ENCODE peak calls at places on chromosomes 12 and 14, in six cellular contexts. One of them, this sample, is unnamed.

GRCh38 chr14:21251215-21251614 is 18.0 kb downstream of the HNRNPC start:
- DNase-seq in neuronal stem cell: no peak
- DNase-seq in trophoblast cell: no peak
- DNase-seq in H9: no peak
- DNase-seq in IMR-90: no peak
- DNase-seq in mesendoderm: no peak
- DNase-seq in this sample: no peak

GRCh38 chr12:104219361-104219892 is 3.8 kb downstream of the TXNRD1 start:
- DNase-seq in neuronal stem cell: no peak
- DNase-seq in trophoblast cell: peak
- DNase-seq in mesendoderm: peak
- DNase-seq in H9: no peak
- DNase-seq in IMR-90: peak
- DNase-seq in this sample: peak

GRCh38 chr14:20438664-20439063 is 2.7 kb upstream of the KLHL33 start:
- DNase-seq in IMR-90: no peak
- DNase-seq in trophoblast cell: no peak
- DNase-seq in neuronal stem cell: no peak
- DNase-seq in H9: no peak
- DNase-seq in mesendoderm: no peak
- DNase-seq in this sample: no peak

GRCh38 chr12:4225571-4225970 is 48.0 kb upstream of the CCND2 start:
- DNase-seq in neuronal stem cell: no peak
- DNase-seq in mesendoderm: no peak
- DNase-seq in IMR-90: no peak
- DNase-seq in H9: no peak
- DNase-seq in trophoblast cell: no peak
- DNase-seq in this sample: no peak

GRCh38 chr14:92846162-92846897 is 52.2 kb downstream of the GOLGA5 start:
- DNase-seq in mesendoderm: no peak
- DNase-seq in neuronal stem cell: no peak
- DNase-seq in H9: no peak
- DNase-seq in IMR-90: peak
- DNase-seq in trophoblast cell: peak
- DNase-seq in this sample: peak

GRCh38 chr12:104337030-104337558 is 33.6 kb downstream of the EID3 start:
- DNase-seq in mesendoderm: no peak
- DNase-seq in IMR-90: no peak
- DNase-seq in neuronal stem cell: no peak
- DNase-seq in trophoblast cell: no peak
- DNase-seq in H9: no peak
- DNase-seq in this sample: no peak

GRCh38 chr14:74368026-74368425 is 19.8 kb downstream of the VRTN start:
- DNase-seq in trophoblast cell: no peak
- DNase-seq in IMR-90: no peak
- DNase-seq in neuronal stem cell: no peak
- DNase-seq in mesendoderm: no peak
- DNase-seq in H9: no peak
- DNase-seq in this sample: no peak

GRCh38 chr12:84508325-84508861 is 404.2 kb downstream of the SLC6A15 start:
- DNase-seq in trophoblast cell: peak
- DNase-seq in H9: peak
- DNase-seq in IMR-90: peak
- DNase-seq in neuronal stem cell: no peak
- DNase-seq in mesendoderm: peak
- DNase-seq in this sample: peak

GRCh38 chr14:93997082-93997481 is at the start of gene CCDC197:
- DNase-seq in H9: no peak
- DNase-seq in mesendoderm: no peak
- DNase-seq in neuronal stem cell: no peak
- DNase-seq in IMR-90: peak
- DNase-seq in trophoblast cell: no peak
- DNase-seq in this sample: no peak

GRCh38 chr12:127528576-127528975 is 738.4 kb upstream of the TMEM132C start:
- DNase-seq in IMR-90: no peak
- DNase-seq in mesendoderm: peak
- DNase-seq in trophoblast cell: no peak
- DNase-seq in H9: no peak
- DNase-seq in neuronal stem cell: no peak
- DNase-seq in this sample: no peak

GRCh38 chr14:75254901-75255300 is 23.7 kb upstream of the FOS start:
- DNase-seq in H9: peak
- DNase-seq in mesendoderm: peak
- DNase-seq in IMR-90: no peak
- DNase-seq in trophoblast cell: peak
- DNase-seq in neuronal stem cell: no peak
- DNase-seq in this sample: no peak

GRCh38 chr14:57245941-57246340 is 22.8 kb downstream of the EXOC5 start:
- DNase-seq in IMR-90: no peak
- DNase-seq in trophoblast cell: no peak
- DNase-seq in mesendoderm: peak
- DNase-seq in H9: no peak
- DNase-seq in neuronal stem cell: no peak
- DNase-seq in this sample: no peak

GRCh38 chr12:115763982-115764621 is 513.4 kb downstream of the MED13L start:
- DNase-seq in mesendoderm: peak
- DNase-seq in IMR-90: no peak
- DNase-seq in neuronal stem cell: no peak
- DNase-seq in trophoblast cell: no peak
- DNase-seq in H9: no peak
- DNase-seq in this sample: peak

GRCh38 chr12:27733052-27733656 is 22.5 kb downstream of the MRPS35 start:
- DNase-seq in mesendoderm: peak
- DNase-seq in H9: no peak
- DNase-seq in IMR-90: peak
- DNase-seq in trophoblast cell: peak
- DNase-seq in neuronal stem cell: no peak
- DNase-seq in this sample: peak

GRCh38 chr14:59422069-59422881 is 42.9 kb downstream of the GPR135 start:
- DNase-seq in H9: no peak
- DNase-seq in mesendoderm: no peak
- DNase-seq in trophoblast cell: no peak
- DNase-seq in IMR-90: no peak
- DNase-seq in neuronal stem cell: no peak
- DNase-seq in this sample: no peak

GRCh38 chr14:32896979-32897723 is 41.5 kb upstream of the NPAS3 start:
- DNase-seq in trophoblast cell: peak
- DNase-seq in neuronal stem cell: no peak
- DNase-seq in H9: no peak
- DNase-seq in mesendoderm: no peak
- DNase-seq in IMR-90: peak
- DNase-seq in this sample: peak

GRCh38 chr14:67856806-67857205 is 37.2 kb downstream of the RAD51B start:
- DNase-seq in mesendoderm: no peak
- DNase-seq in H9: no peak
- DNase-seq in IMR-90: peak
- DNase-seq in neuronal stem cell: no peak
- DNase-seq in trophoblast cell: no peak
- DNase-seq in this sample: peak

GRCh38 chr14:35215110-35215872 is 76.9 kb upstream of the PSMA6 start:
- DNase-seq in neuronal stem cell: peak
- DNase-seq in mesendoderm: peak
- DNase-seq in H9: no peak
- DNase-seq in trophoblast cell: peak
- DNase-seq in IMR-90: peak
- DNase-seq in this sample: peak

GRCh38 chr12:13133886-13134285 is 30.4 kb upstream of the GSG1 start:
- DNase-seq in trophoblast cell: no peak
- DNase-seq in mesendoderm: no peak
- DNase-seq in neuronal stem cell: no peak
- DNase-seq in IMR-90: no peak
- DNase-seq in H9: no peak
- DNase-seq in this sample: no peak

GRCh38 chr14:98514016-98514415 is 758.0 kb downstream of the BCL11B start:
- DNase-seq in trophoblast cell: no peak
- DNase-seq in H9: no peak
- DNase-seq in IMR-90: no peak
- DNase-seq in mesendoderm: no peak
- DNase-seq in neuronal stem cell: no peak
- DNase-seq in this sample: no peak

GRCh38 chr12:20520572-20520971 is 152.2 kb downstream of the PDE3A start:
- DNase-seq in IMR-90: no peak
- DNase-seq in mesendoderm: no peak
- DNase-seq in neuronal stem cell: no peak
- DNase-seq in H9: no peak
- DNase-seq in trophoblast cell: no peak
- DNase-seq in this sample: no peak

GRCh38 chr12:85951823-85952222 is 77.7 kb downstream of the NTS start:
- DNase-seq in trophoblast cell: no peak
- DNase-seq in H9: no peak
- DNase-seq in mesendoderm: peak
- DNase-seq in neuronal stem cell: no peak
- DNase-seq in IMR-90: peak
- DNase-seq in this sample: peak

GRCh38 chr12:109927622-109928021 is 27.5 kb downstream of the TCHP start:
- DNase-seq in mesendoderm: peak
- DNase-seq in H9: peak
- DNase-seq in neuronal stem cell: no peak
- DNase-seq in trophoblast cell: peak
- DNase-seq in IMR-90: peak
- DNase-seq in this sample: peak

GRCh38 chr14:73237786-73238261 is 518 bp downstream of the PAPLN start:
- DNase-seq in H9: no peak
- DNase-seq in trophoblast cell: no peak
- DNase-seq in neuronal stem cell: no peak
- DNase-seq in mesendoderm: peak
- DNase-seq in IMR-90: no peak
- DNase-seq in this sample: no peak

GRCh38 chr14:91412939-91413338 is 4.7 kb downstream of the CCDC88C start:
- DNase-seq in H9: no peak
- DNase-seq in IMR-90: no peak
- DNase-seq in mesendoderm: no peak
- DNase-seq in neuronal stem cell: no peak
- DNase-seq in trophoblast cell: no peak
- DNase-seq in this sample: no peak
- H2BK120ac ChIP-seq in H9: no peak
- H2BK120ac ChIP-seq in IMR-90: no peak
- H2BK120ac ChIP-seq in mesendoderm: no peak
- H2BK120ac ChIP-seq in neuronal stem cell: no peak
- H2BK120ac ChIP-seq in trophoblast cell: no peak
- H2BK120ac ChIP-seq in this sample: no peak

DNA sequence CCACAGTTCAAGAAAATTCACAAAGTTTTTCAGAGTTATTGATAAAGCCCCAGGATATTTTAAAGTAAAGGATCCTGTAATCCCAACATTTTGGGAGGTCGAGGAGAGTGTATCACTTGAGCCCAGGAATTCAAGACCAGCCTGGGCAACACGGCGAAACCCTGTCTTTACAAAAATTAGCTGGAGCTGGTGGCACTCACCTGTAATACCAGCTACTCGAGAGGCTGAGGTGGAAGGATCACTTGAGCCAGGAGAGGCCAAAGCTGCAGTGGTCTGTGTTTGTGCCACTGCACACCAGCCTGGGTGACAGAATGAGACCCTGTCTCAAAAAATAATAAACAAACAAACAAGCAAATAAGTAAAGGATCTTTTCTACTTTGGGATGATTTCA is 39.5 kb upstream of the LRRK2 start:
- DNase-seq in trophoblast cell: no peak
- DNase-seq in mesendoderm: no peak
- DNase-seq in H9: no peak
- DNase-seq in neuronal stem cell: no peak
- DNase-seq in IMR-90: no peak
- DNase-seq in this sample: no peak
- H2BK120ac ChIP-seq in trophoblast cell: no peak
- H2BK120ac ChIP-seq in mesendoderm: no peak
- H2BK120ac ChIP-seq in H9: no peak
- H2BK120ac ChIP-seq in neuronal stem cell: no peak
- H2BK120ac ChIP-seq in IMR-90: no peak
- H2BK120ac ChIP-seq in this sample: no peak

GRCh38 chr12:120230974-120231315 is 30.0 kb upstream of the RPLP0 start:
- DNase-seq in neuronal stem cell: no peak
- DNase-seq in IMR-90: no peak
- DNase-seq in trophoblast cell: no peak
- DNase-seq in H9: no peak
- DNase-seq in mesendoderm: no peak
- DNase-seq in this sample: no peak

GRCh38 chr12:120231316-120232011 is 30.6 kb upstream of the RPLP0 start:
- DNase-seq in neuronal stem cell: no peak
- DNase-seq in IMR-90: peak
- DNase-seq in mesendoderm: peak
- DNase-seq in H9: peak
- DNase-seq in trophoblast cell: peak
- DNase-seq in this sample: peak

GRCh38 chr12:120229071-120229582 is 28.2 kb upstream of the RPLP0 start:
- DNase-seq in IMR-90: no peak
- DNase-seq in mesendoderm: peak
- DNase-seq in neuronal stem cell: no peak
- DNase-seq in trophoblast cell: peak
- DNase-seq in H9: no peak
- DNase-seq in this sample: peak

GRCh38 chr12:120229583-120230325 is 28.8 kb upstream of the RPLP0 start:
- DNase-seq in mesendoderm: peak
- DNase-seq in neuronal stem cell: no peak
- DNase-seq in H9: peak
- DNase-seq in IMR-90: no peak
- DNase-seq in trophoblast cell: peak
- DNase-seq in this sample: peak

DNA sequence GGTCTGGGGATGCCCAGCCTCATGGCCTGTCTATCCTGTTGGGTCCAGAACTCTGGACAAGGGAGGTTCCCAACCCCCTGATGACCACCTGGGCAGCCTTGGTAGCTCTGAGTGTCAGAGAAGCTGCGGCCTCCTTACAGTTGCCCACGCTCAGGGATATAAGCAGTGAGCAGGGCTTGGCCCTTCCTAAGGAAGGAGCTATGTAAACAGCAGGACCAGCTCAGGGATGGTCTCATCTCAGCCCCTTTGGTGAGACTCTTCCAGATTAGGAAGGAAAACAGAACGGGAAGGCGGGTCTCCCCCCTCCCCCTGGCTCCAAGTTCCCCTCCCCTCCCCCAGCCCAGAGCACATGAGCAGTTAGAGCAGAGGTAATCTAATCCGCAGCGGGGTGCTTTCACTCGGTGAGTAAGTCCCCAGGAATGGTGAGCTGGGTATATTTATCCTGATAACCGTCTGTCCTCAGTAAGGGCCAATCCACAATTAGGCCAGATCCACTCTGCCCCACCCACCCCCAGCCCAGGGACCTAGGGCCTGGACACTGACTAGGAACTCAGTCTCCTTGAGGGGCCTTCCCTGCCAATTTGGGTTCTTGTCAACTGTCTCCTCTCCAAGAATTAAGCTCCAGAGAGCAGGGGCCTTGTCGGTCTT is 29.5 kb upstream of the RPLP0 start:
- DNase-seq in trophoblast cell: peak
- DNase-seq in neuronal stem cell: peak
- DNase-seq in IMR-90: peak
- DNase-seq in H9: peak
- DNase-seq in mesendoderm: peak
- DNase-seq in this sample: peak
- H2BK120ac ChIP-seq in trophoblast cell: peak
- H2BK120ac ChIP-seq in neuronal stem cell: no peak
- H2BK120ac ChIP-seq in IMR-90: peak
- H2BK120ac ChIP-seq in H9: peak
- H2BK120ac ChIP-seq in mesendoderm: peak
- H2BK120ac ChIP-seq in this sample: peak

GRCh38 chr12:33588725-33589405 is 149.2 kb upstream of the SYT10 start:
- DNase-seq in trophoblast cell: no peak
- DNase-seq in H9: no peak
- DNase-seq in neuronal stem cell: no peak
- DNase-seq in mesendoderm: peak
- DNase-seq in IMR-90: no peak
- DNase-seq in this sample: no peak
- H2BK120ac ChIP-seq in trophoblast cell: peak
- H2BK120ac ChIP-seq in H9: no peak
- H2BK120ac ChIP-seq in neuronal stem cell: no peak
- H2BK120ac ChIP-seq in mesendoderm: no peak
- H2BK120ac ChIP-seq in IMR-90: no peak
- H2BK120ac ChIP-seq in this sample: no peak

GRCh38 chr12:46043972-46044520 is 53.7 kb upstream of the SCAF11 start:
- DNase-seq in neuronal stem cell: no peak
- DNase-seq in mesendoderm: peak
- DNase-seq in IMR-90: no peak
- DNase-seq in trophoblast cell: no peak
- DNase-seq in H9: no peak
- DNase-seq in this sample: no peak
- H2BK120ac ChIP-seq in neuronal stem cell: no peak
- H2BK120ac ChIP-seq in mesendoderm: no peak
- H2BK120ac ChIP-seq in IMR-90: no peak
- H2BK120ac ChIP-seq in trophoblast cell: no peak
- H2BK120ac ChIP-seq in H9: no peak
- H2BK120ac ChIP-seq in this sample: no peak